ENCODE peak calls at places on chromosomes 5 and 9, in ten cellular contexts. O is tibial artery; Y is NCI-H2171 treated with DMSO at 0.1 percent for 48 hours; D is heart left ventricle; Q is choroid plexus epithelial cell; U is SW480; R is breast epithelium; L is stimulated activated CD8-positive, alpha-beta memory T cell treated with anti-CD3 and anti-CD28 coated beads, Interleukin-2, amount 100 ng/mL, for 1 hour; F is kidney glomerular epithelial cell; E is LoVo. N is an unnamed sample.

GRCh38 chr9:133238272-133238850 is 29.3 kb upstream of the OBP2B start:
- DNase-seq in Y (no peak), R (peak), E (peak), Q (peak), F (no peak), D (peak), L (no peak), O (no peak), U (peak), N (peak)

GRCh38 chr5:157161996-157162395 is 4.1 kb downstream of the GARIN3 start:
- DNase-seq in F (no peak), D (no peak), R (no peak), O (no peak), Y (no peak), U (no peak), Q (no peak), L (no peak), E (no peak), N (no peak)

GRCh38 chr5:102811962-102812361 is 56.9 kb downstream of the PAM start:
- DNase-seq in O (no peak), Y (peak), D (no peak), Q (peak), U (peak), R (no peak), L (no peak), F (peak), E (peak), N (no peak)

GRCh38 chr5:56192246-56192645 is 40.9 kb downstream of the ANKRD55 start:
- DNase-seq in Y (no peak), D (no peak), O (no peak), F (no peak), E (no peak), U (no peak), L (no peak), R (no peak), Q (no peak), N (no peak)

GRCh38 chr5:81194633-81195333 is 38.3 kb upstream of the CKMT2 start:
- DNase-seq in F (peak), E (peak), D (peak), R (peak), Y (peak), Q (peak), L (peak), O (peak), U (peak), N (peak)

GRCh38 chr5:36704131-36704530 is 97.7 kb downstream of the SLC1A3 start:
- DNase-seq in L (no peak), R (no peak), E (no peak), Y (no peak), F (no peak), O (no peak), U (no peak), D (no peak), Q (no peak), N (no peak)

GRCh38 chr9:69600314-69601047 is 71.7 kb downstream of the APBA1 start:
- DNase-seq in O (no peak), L (no peak), Y (no peak), R (no peak), D (no peak), F (no peak), U (no peak), E (no peak), Q (no peak), N (no peak)

GRCh38 chr5:85893996-85894395 is 723.7 kb upstream of the COX7C start:
- DNase-seq in Y (no peak), F (no peak), D (no peak), O (no peak), U (no peak), R (no peak), E (no peak), Q (no peak), L (no peak), N (no peak)

GRCh38 chr9:124562328-124562727 is 55.1 kb upstream of the NR5A1 start:
- DNase-seq in L (no peak), F (no peak), O (no peak), R (no peak), D (no peak), U (no peak), Q (no peak), E (no peak), Y (no peak), N (no peak)

N was measured in GM13976.